ENCODE peak calls at places on chromosomes 4 and X, in five cellular contexts. Y is HL-60, Z is GM12878, Q is HepG2, V is H1. H is an unnamed sample.

GRCh38 chrX:51866156-51866555 is 27.3 kb upstream of the MAGED1 start:
- DNase-seq in Y (no peak), Z (no peak), Q (no peak), V (no peak), H (no peak)

GRCh38 chrX:109889289-109890006 is 113.5 kb upstream of the TMEM164 start:
- DNase-seq in Y (peak; percentile 51), Z (peak; percentile 26), Q (peak; percentile 21), V (no peak), H (peak; percentile 42)

GRCh38 chr4:19945501-19945900 is 306.2 kb upstream of the SLIT2 start:
- DNase-seq in Y (no peak), Z (no peak), Q (no peak), V (no peak), H (no peak)

GRCh38 chrX:126770179-126770578 is 49.4 kb upstream of the PRR32 start:
- DNase-seq in Y (peak; percentile 4), Z (no peak), Q (no peak), V (no peak), H (peak; percentile 10)

GRCh38 chrX:131837325-131837724 is 185.8 kb upstream of the STK26 start:
- DNase-seq in Y (no peak), Z (no peak), Q (no peak), V (no peak), H (no peak)

GRCh38 chr4:140256335-140256734 is 102.4 kb upstream of the MAML3 start:
- DNase-seq in Y (no peak), Z (no peak), Q (peak; percentile 38), V (no peak), H (no peak)

GRCh38 chr4:26687728-26688127 is 103.8 kb downstream of the TBC1D19 start:
- DNase-seq in Y (no peak), Z (no peak), Q (no peak), V (no peak), H (no peak)

GRCh38 chr4:16450031-16450430 is 223.8 kb upstream of the TAPT1 start:
- DNase-seq in Y (no peak), Z (no peak), Q (no peak), V (no peak), H (no peak)

GRCh38 chr4:26235500-26235899 is 85.3 kb upstream of the RBPJ start:
- DNase-seq in Y (no peak), Z (no peak), Q (no peak), V (no peak), H (no peak)

GRCh38 chrX:17377047-17377692 is 2.2 kb downstream of the NHS start:
- DNase-seq in Y (no peak), Z (no peak), Q (no peak), V (peak; percentile 48), H (no peak)

GRCh38 chr4:31682796-31683195 is 962.6 kb downstream of the PCDH7 start:
- DNase-seq in Y (no peak), Z (no peak), Q (no peak), V (no peak), H (no peak)

GRCh38 chr4:158863296-158863695 is 94.5 kb downstream of the FNIP2 start:
- DNase-seq in Y (no peak), Z (no peak), Q (no peak), V (no peak), H (no peak)

GRCh38 chrX:12672362-12673106 is 118.7 kb upstream of the PRPS2 start:
- DNase-seq in Y (no peak), Z (no peak), Q (no peak), V (no peak), H (no peak)

GRCh38 chr4:677431-678293 is 3.3 kb downstream of the MYL5 start:
- DNase-seq in Y (no peak), Z (no peak), Q (peak; percentile 37), V (no peak), H (no peak)

GRCh38 chr4:81921757-81922159 is 450.1 kb upstream of the RASGEF1B start:
- DNase-seq in Y (no peak), Z (no peak), Q (no peak), V (no peak), H (no peak)

GRCh38 chr4:88792268-88792781 is 94.7 kb upstream of the NAP1L5 start:
- DNase-seq in Y (no peak), Z (peak; percentile 16), Q (peak; percentile 9), V (no peak), H (no peak)

GRCh38 chr4:173040200-173040599 is 128.4 kb upstream of the GALNT7 start:
- DNase-seq in Y (no peak), Z (no peak), Q (no peak), V (no peak), H (no peak)

GRCh38 chr4:173039617-173040176 is 128.9 kb upstream of the GALNT7 start:
- DNase-seq in Y (no peak), Z (no peak), Q (no peak), V (no peak), H (no peak)

GRCh38 chr4:173041482-173041881 is 127.1 kb upstream of the GALNT7 start:
- DNase-seq in Y (no peak), Z (no peak), Q (no peak), V (no peak), H (no peak)

GRCh38 chr4:173037242-173037641 is 131.4 kb upstream of the GALNT7 start:
- DNase-seq in Y (no peak), Z (no peak), Q (no peak), V (no peak), H (no peak)

GRCh38 chr4:173038192-173038896 is 130.3 kb upstream of the GALNT7 start:
- DNase-seq in Y (no peak), Z (no peak), Q (no peak), V (no peak), H (no peak)
- TF ChIP-seq GABPA in Y (no peak), Z (no peak), Q (no peak), V (no peak), H (no peak)

GRCh38 chr4:87035881-87036509 is 101.2 kb downstream of the AFF1 start:
- DNase-seq in Y (no peak), Z (no peak), Q (no peak), V (no peak), H (no peak)

GRCh38 chr4:87037921-87038320 is 103.1 kb downstream of the AFF1 start:
- DNase-seq in Y (no peak), Z (no peak), Q (no peak), V (no peak), H (no peak)

GRCh38 chr4:87041142-87041541 is 106.3 kb downstream of the AFF1 start:
- DNase-seq in Y (no peak), Z (no peak), Q (no peak), V (no peak), H (no peak)

GRCh38 chr4:87036713-87037112 is 101.9 kb downstream of the AFF1 start:
- DNase-seq in Y (no peak), Z (no peak), Q (no peak), V (no peak), H (no peak)

DNA sequence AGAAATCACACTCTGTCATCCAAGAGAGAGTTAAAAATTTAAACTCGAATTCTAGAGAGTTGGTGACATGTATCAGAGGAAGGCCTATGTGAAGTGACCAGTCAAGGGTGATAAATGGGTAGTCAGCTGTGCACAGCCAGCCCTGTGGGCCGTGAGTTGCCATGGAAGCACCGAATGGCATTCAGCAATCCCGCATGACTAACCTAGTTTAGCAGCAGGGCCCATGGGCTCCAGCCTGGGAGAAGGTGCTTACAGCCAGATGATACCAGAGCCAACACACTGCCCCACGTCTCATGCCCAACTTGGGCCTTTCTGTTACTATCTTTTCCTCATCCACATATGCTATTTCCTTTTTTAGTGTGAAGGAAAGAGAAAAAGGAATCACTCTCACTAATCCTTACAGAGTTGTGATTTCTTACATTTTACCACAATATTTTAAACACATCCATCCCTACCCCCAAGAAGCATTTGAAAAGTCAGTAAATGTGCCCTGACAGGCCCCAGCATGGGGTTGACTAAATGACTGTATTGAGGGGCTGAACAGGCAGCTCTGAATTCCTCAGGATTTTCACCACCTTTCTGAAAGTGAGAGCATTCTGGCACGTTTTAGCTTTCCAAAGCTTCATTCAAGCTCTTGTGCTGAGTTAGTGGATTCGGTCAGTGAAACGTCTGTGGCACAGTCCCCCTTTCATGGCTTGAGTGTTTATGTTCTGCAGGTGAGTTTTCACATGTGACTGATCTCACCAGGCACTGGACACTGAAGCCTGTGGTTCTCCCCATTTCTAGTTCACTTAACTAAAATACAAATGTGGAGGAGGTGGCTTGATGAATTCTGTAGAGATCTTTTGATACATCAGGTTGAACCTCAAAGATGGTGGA is 104.3 kb downstream of the AFF1 start:
- DNase-seq in Y (no peak), Z (no peak), Q (no peak), V (peak; percentile 51), H (no peak)
- TF ChIP-seq GABPA in Y (no peak), Z (no peak), Q (no peak), V (no peak), H (no peak)

GRCh38 chr4:103915224-103915869 is 195.6 kb upstream of the TACR3 start:
- DNase-seq in Y (no peak), Z (peak; percentile 16), Q (peak; percentile 15), V (no peak), H (no peak)
- TF ChIP-seq GABPA in Y (no peak), Z (no peak), Q (no peak), V (no peak), H (no peak)

DNA sequence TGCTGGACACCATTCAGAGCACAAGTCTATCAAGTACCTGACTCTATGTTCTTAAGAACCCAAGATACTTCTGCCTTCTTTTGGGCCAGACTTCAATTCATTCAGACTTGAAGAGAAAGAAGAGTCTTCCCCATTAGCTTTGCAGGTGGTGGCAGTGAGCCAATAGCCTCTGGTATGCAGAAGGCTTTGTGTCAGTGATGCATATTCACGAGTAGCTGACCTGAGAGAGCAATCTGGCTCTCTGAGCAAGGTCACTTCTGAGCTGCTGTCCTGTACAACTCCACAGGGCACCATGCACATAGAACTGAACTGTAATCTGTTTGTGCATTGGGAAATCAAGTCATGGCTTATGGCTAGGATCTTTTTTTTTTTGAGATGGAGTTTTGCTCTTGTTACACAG is 39.9 kb upstream of the SPINK2 start:
- DNase-seq in Y (no peak), Z (no peak), Q (no peak), V (no peak), H (no peak)
- TF ChIP-seq GABPA in Y (no peak), Z (no peak), Q (no peak), V (no peak), H (no peak)

DNA sequence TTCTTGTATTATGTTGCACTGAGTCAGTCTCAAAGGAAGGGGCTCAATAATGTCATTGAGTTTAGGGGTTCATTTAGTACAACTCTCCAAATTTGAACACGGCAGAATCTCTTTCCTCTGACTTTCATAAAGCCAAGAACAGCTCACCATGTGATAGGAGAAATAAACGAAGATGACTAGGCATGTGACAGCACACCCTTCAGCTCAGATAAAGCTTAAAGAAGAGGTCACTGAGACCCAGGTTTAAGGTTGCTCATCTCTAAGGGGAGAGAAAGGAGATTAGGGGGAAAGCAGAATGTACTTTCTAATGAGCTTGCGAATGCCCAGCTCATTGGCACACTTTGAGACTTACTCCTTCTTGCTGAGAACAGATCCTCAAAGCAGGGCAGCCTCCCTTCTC is 89.0 kb downstream of the PLAC1 start:
- DNase-seq in Y (no peak), Z (no peak), Q (no peak), V (no peak), H (no peak)
- TF ChIP-seq GABPA in Y (no peak), Z (no peak), Q (no peak), V (no peak), H (no peak)